ENCODE peak calls at places on chromosomes 13 and 19, in ten cellular contexts. X is stomach, S is GM23338, L is brain microvascular endothelial cell, D is skeletal muscle cell, Z is aorta, Q is BJ, C is PC-3, K is GM23248, N is SK-N-SH. Y is an unnamed sample.

GRCh38 chr19:58393725-58394033 is 1.8 kb upstream of the RNF225 start:
- DNase-seq in Z (no peak), S (no peak), X (no peak), C (no peak), D (no peak), N (no peak), K (no peak), L (no peak), Q (no peak), Y (no peak)

GRCh38 chr13:24264976-24265375 is 44.4 kb upstream of the C1QTNF9 start:
- DNase-seq in L (no peak), Q (no peak), S (no peak), X (no peak), C (no peak), Z (no peak), N (no peak), K (no peak), D (no peak), Y (no peak)

GRCh38 chr13:74289130-74289529 is 154.9 kb upstream of the KLF12 start:
- DNase-seq in S (no peak), K (no peak), C (no peak), Z (no peak), Q (no peak), L (no peak), D (no peak), N (no peak), X (no peak), Y (no peak)

GRCh38 chr13:97259787-97260641 is 37.9 kb downstream of the MBNL2 start:
- DNase-seq in Q (no peak), K (peak; percentile 69), L (peak; percentile 78), C (peak; percentile 49), X (no peak), Z (no peak), D (no peak), N (no peak), S (no peak), Y (peak; percentile 58)

GRCh38 chr19:1520203-1520780 is 3.6 kb upstream of the PLK5 start:
- DNase-seq in S (no peak), Z (no peak), X (no peak), K (no peak), C (no peak), Q (no peak), L (no peak), N (no peak), D (no peak), Y (no peak)

GRCh38 chr19:17323973-17324327 is 10.7 kb downstream of the ANO8 start:
- DNase-seq in Z (no peak), K (no peak), X (no peak), D (no peak), C (no peak), N (no peak), L (no peak), Q (no peak), S (no peak), Y (no peak)

GRCh38 chr13:52644108-52644507 is 1.9 kb downstream of the HNRNPA1L2 start:
- DNase-seq in S (no peak), K (peak; percentile 39), L (no peak), X (no peak), C (peak; percentile 35), N (no peak), Z (no peak), Q (no peak), D (no peak), Y (no peak)

GRCh38 chr13:83168575-83168974 is 713.7 kb downstream of the SLITRK1 start:
- DNase-seq in C (no peak), Z (no peak), D (no peak), X (no peak), Q (no peak), N (no peak), L (no peak), S (no peak), K (no peak), Y (no peak)

GRCh38 chr19:57241181-57241580 is 749 bp downstream of the ZNF805 start:
- DNase-seq in C (no peak), L (peak; percentile 15), X (no peak), Z (no peak), N (peak; percentile 26), K (peak; percentile 57), D (peak; percentile 11), S (peak; percentile 3), Q (no peak), Y (no peak)

GRCh38 chr19:57357406-57357805 is 5.9 kb upstream of the TRAPPC2B start:
- DNase-seq in X (no peak), C (no peak), L (no peak), Z (no peak), K (no peak), D (no peak), S (no peak), N (no peak), Q (no peak), Y (no peak)

GRCh38 chr19:51799311-51799997 is 4.5 kb downstream of the FPR3 start:
- DNase-seq in S (no peak), X (peak; percentile 39), N (peak; percentile 14), K (peak; percentile 99), L (peak; percentile 96), Q (peak; percentile 66), C (peak; percentile 98), D (peak; percentile 93), Z (peak; percentile 88), Y (peak; percentile 73)

GRCh38 chr19:23917856-23918255 is 3.2 kb downstream of the ZNF726 start:
- DNase-seq in K (no peak), Z (no peak), C (no peak), L (no peak), X (no peak), N (no peak), Q (no peak), S (no peak), D (no peak), Y (no peak)

GRCh38 chr13:33678906-33679657 is 138.9 kb upstream of the RFC3 start:
- DNase-seq in C (peak; percentile 90), N (no peak), L (peak; percentile 67), X (peak; percentile 83), Z (no peak), K (peak; percentile 79), S (peak; percentile 1), Q (no peak), D (no peak), Y (peak; percentile 51)

GRCh38 chr13:43407023-43407581 is 379.7 kb downstream of the ENOX1 start:
- DNase-seq in K (no peak), Z (no peak), L (no peak), D (no peak), N (no peak), C (no peak), X (no peak), S (no peak), Q (no peak), Y (no peak)
- H3K4me3 ChIP-seq in K (no peak overlapping the region), Z (no peak overlapping the region), L (no peak overlapping the region), D (no peak overlapping the region), N (no peak overlapping the region), C (no peak overlapping the region), X (no peak overlapping the region), S (no peak overlapping the region), Q (no peak overlapping the region), Y (peak overlapping the region; percentile 37)

DNA sequence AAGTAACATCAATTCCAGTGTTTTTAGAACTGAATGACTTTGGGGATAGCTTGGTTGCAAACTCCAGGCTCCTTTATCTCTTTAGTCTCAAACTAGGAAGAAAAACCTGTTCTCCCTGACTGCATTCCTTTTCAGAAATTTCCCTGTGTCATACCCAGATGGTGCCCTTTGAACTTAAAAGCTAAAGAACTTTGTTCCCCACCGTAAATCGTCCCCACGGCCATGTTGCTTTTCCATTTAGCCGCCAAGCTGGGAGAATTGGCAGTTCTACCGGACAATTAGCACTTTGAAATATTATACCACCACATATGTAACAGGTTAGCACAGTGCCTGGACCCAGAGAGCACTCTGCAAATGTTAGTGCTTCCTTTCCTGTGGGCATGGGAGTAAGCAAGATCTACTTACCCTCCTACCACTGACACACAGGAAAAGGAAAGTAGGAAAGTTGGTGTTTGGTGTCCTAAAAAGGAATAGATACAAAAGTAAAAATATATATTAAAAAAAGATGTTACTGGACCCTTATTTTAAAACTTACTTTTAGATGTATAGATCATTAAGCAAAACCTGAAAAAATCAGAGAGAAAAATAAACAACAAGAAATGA is 191.9 kb upstream of the MIR17HG start:
- DNase-seq in D (no peak), L (no peak), C (peak; percentile 38), N (no peak), Q (no peak), X (no peak), K (no peak), S (peak; percentile 56), Z (no peak), Y (no peak)
- H3K4me3 ChIP-seq in D (no peak overlapping the region), L (no peak overlapping the region), C (no peak overlapping the region), N (no peak overlapping the region), Q (no peak overlapping the region), X (no peak overlapping the region), K (no peak overlapping the region), S (no peak overlapping the region), Z (no peak overlapping the region), Y (no peak overlapping the region)

DNA sequence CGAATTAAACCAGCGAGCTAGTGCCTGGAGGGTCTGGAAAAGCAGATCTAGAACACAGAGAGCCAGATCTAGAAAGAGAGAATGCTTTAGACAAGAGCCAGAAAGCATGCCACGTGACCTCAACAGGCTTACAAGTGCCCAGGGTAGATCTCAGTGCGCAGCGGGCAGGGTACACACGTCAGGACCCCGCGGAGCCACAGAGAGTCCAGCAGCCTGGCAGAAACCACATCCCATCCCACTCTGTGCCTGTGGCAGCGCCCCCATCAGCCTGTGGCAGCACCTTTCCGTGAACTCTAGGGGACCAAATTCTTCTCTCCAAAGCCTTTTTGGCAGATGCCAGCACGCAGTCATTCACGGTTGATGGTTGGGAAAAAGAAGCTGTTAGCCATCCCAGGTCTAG is 5.9 kb downstream of the ARHGEF1 start:
- DNase-seq in C (no peak), S (no peak), N (no peak), D (no peak), Q (no peak), K (no peak), L (no peak), Z (no peak), X (no peak), Y (no peak)
- H3K4me3 ChIP-seq in C (no peak overlapping the region), S (no peak overlapping the region), N (no peak overlapping the region), D (no peak overlapping the region), Q (no peak overlapping the region), K (no peak overlapping the region), L (no peak overlapping the region), Z (no peak overlapping the region), X (no peak overlapping the region), Y (no peak overlapping the region)

GRCh38 chr19:50430888-50431342 is 1.8 kb upstream of the MYBPC2 start:
- DNase-seq in Q (no peak), D (no peak), C (no peak), Z (no peak), K (peak; percentile 25), L (no peak), N (no peak), X (no peak), S (peak; percentile 25), Y (no peak)

GRCh38 chr19:50432658-50433057 is at the start of gene MYBPC2:
- DNase-seq in Z (no peak), L (no peak), D (no peak), C (no peak), N (no peak), K (no peak), Q (no peak), S (peak; percentile 76), X (peak; percentile 31), Y (no peak)

GRCh38 chr19:50433201-50434180 is 799 bp downstream of the MYBPC2 start:
- DNase-seq in Z (no peak), L (no peak), Q (no peak), X (no peak), C (no peak), K (no peak), D (no peak), N (no peak), S (no peak), Y (no peak)

GRCh38 chr19:50431343-50432220 is 1.1 kb upstream of the MYBPC2 start:
- DNase-seq in X (peak; percentile 89), K (peak; percentile 75), Q (no peak), Z (peak; percentile 95), D (no peak), N (peak; percentile 96), S (peak; percentile 93), C (peak; percentile 84), L (peak; percentile 59), Y (peak; percentile 79)

GRCh38 chr19:50432221-50432626 is 468 bp upstream of the MYBPC2 start:
- DNase-seq in K (peak; percentile 16), C (no peak), L (no peak), S (peak; percentile 69), N (no peak), Z (no peak), D (no peak), Q (no peak), X (no peak), Y (no peak)
- H3K4me3 ChIP-seq in K (no peak overlapping the region), C (peak overlapping the region; percentile 57), L (peak overlapping the region; percentile 57), S (peak overlapping the region; percentile 84), N (peak overlapping the region; percentile 54), Z (peak overlapping the region; percentile 23), D (peak overlapping the region; percentile 52), Q (peak overlapping the region; percentile 46), X (peak overlapping the region; percentile 61), Y (peak overlapping the region; percentile 79)

Y was measured in psoas muscle.